ENCODE peak calls at places on chromosomes 5 and 9, in nine cellular contexts. One of them, this sample, is unnamed. For H3K27me3, the result is how much of the 10 kb centered on the place peaks cover.

GRCh38 chr5:31937226-31937625 is 236.9 kb downstream of the GOLPH3 start:
- DNase-seq in hepatocyte: no peak
- DNase-seq in cardiac muscle cell: no peak
- DNase-seq in neuronal stem cell: no peak
- DNase-seq in aorta: no peak
- DNase-seq in HCT116: no peak
- DNase-seq in mammary epithelial cell: peak
- DNase-seq in mesendoderm: no peak
- DNase-seq in BJ: no peak
- DNase-seq in this sample: no peak

GRCh38 chr9:131107760-131108159 is 11.4 kb downstream of the AIF1L start:
- DNase-seq in hepatocyte: no peak
- DNase-seq in cardiac muscle cell: no peak
- DNase-seq in neuronal stem cell: no peak
- DNase-seq in aorta: peak
- DNase-seq in HCT116: no peak
- DNase-seq in mammary epithelial cell: no peak
- DNase-seq in mesendoderm: no peak
- DNase-seq in BJ: no peak
- DNase-seq in this sample: no peak

GRCh38 chr9:112093147-112093874 is 81.8 kb downstream of the SUSD1 start:
- DNase-seq in hepatocyte: no peak
- DNase-seq in cardiac muscle cell: no peak
- DNase-seq in neuronal stem cell: no peak
- DNase-seq in aorta: no peak
- DNase-seq in HCT116: no peak
- DNase-seq in mammary epithelial cell: no peak
- DNase-seq in mesendoderm: peak
- DNase-seq in BJ: no peak
- DNase-seq in this sample: no peak

GRCh38 chr5:54836959-54837534 is 148.3 kb downstream of the ESM1 start:
- DNase-seq in hepatocyte: no peak
- DNase-seq in cardiac muscle cell: no peak
- DNase-seq in neuronal stem cell: no peak
- DNase-seq in aorta: no peak
- DNase-seq in HCT116: no peak
- DNase-seq in mammary epithelial cell: no peak
- DNase-seq in mesendoderm: no peak
- DNase-seq in BJ: no peak
- DNase-seq in this sample: no peak

GRCh38 chr5:138438724-138439536 is at the start of gene REEP2:
- DNase-seq in hepatocyte: peak
- DNase-seq in cardiac muscle cell: peak
- DNase-seq in neuronal stem cell: peak
- DNase-seq in aorta: no peak
- DNase-seq in HCT116: no peak
- DNase-seq in mammary epithelial cell: peak
- DNase-seq in mesendoderm: peak
- DNase-seq in BJ: no peak
- DNase-seq in this sample: peak

GRCh38 chr9:9337129-9337528 is 1275.7 kb downstream of the PTPRD start:
- DNase-seq in hepatocyte: no peak
- DNase-seq in cardiac muscle cell: no peak
- DNase-seq in neuronal stem cell: no peak
- DNase-seq in aorta: no peak
- DNase-seq in HCT116: no peak
- DNase-seq in mammary epithelial cell: no peak
- DNase-seq in mesendoderm: peak
- DNase-seq in BJ: no peak
- DNase-seq in this sample: no peak

GRCh38 chr5:76855961-76856360 is 6.1 kb downstream of the S100Z start:
- DNase-seq in hepatocyte: no peak
- DNase-seq in cardiac muscle cell: no peak
- DNase-seq in neuronal stem cell: no peak
- DNase-seq in aorta: no peak
- DNase-seq in HCT116: no peak
- DNase-seq in mammary epithelial cell: no peak
- DNase-seq in mesendoderm: no peak
- DNase-seq in BJ: no peak
- DNase-seq in this sample: peak

GRCh38 chr5:178522361-178522760 is 67.8 kb downstream of the COL23A1 start:
- DNase-seq in hepatocyte: no peak
- DNase-seq in cardiac muscle cell: no peak
- DNase-seq in neuronal stem cell: no peak
- DNase-seq in aorta: no peak
- DNase-seq in HCT116: no peak
- DNase-seq in mammary epithelial cell: no peak
- DNase-seq in mesendoderm: no peak
- DNase-seq in BJ: no peak
- DNase-seq in this sample: no peak

GRCh38 chr5:13566903-13567339 is 377.6 kb downstream of the DNAH5 start:
- DNase-seq in hepatocyte: peak
- DNase-seq in cardiac muscle cell: no peak
- DNase-seq in neuronal stem cell: no peak
- DNase-seq in aorta: no peak
- DNase-seq in HCT116: no peak
- DNase-seq in mammary epithelial cell: peak
- DNase-seq in mesendoderm: peak
- DNase-seq in BJ: peak
- DNase-seq in this sample: no peak

GRCh38 chr5:16321284-16321683 is 141.7 kb upstream of the MARCHF11 start:
- DNase-seq in hepatocyte: no peak
- DNase-seq in cardiac muscle cell: no peak
- DNase-seq in neuronal stem cell: no peak
- DNase-seq in aorta: no peak
- DNase-seq in HCT116: no peak
- DNase-seq in mammary epithelial cell: no peak
- DNase-seq in mesendoderm: no peak
- DNase-seq in BJ: no peak
- DNase-seq in this sample: no peak

GRCh38 chr9:119009253-119009652 is 360.0 kb downstream of the BRINP1 start:
- DNase-seq in hepatocyte: no peak
- DNase-seq in cardiac muscle cell: no peak
- DNase-seq in neuronal stem cell: no peak
- DNase-seq in aorta: no peak
- DNase-seq in HCT116: no peak
- DNase-seq in mammary epithelial cell: peak
- DNase-seq in mesendoderm: no peak
- DNase-seq in BJ: no peak
- DNase-seq in this sample: no peak

GRCh38 chr9:90330215-90330614 is 312.4 kb downstream of the DIRAS2 start:
- DNase-seq in hepatocyte: no peak
- DNase-seq in cardiac muscle cell: peak
- DNase-seq in neuronal stem cell: no peak
- DNase-seq in aorta: no peak
- DNase-seq in HCT116: no peak
- DNase-seq in mammary epithelial cell: no peak
- DNase-seq in mesendoderm: no peak
- DNase-seq in BJ: no peak
- DNase-seq in this sample: no peak

GRCh38 chr5:136279314-136279713 is 86.0 kb downstream of the TRPC7 start:
- DNase-seq in hepatocyte: no peak
- DNase-seq in cardiac muscle cell: no peak
- DNase-seq in neuronal stem cell: no peak
- DNase-seq in aorta: no peak
- DNase-seq in HCT116: no peak
- DNase-seq in mammary epithelial cell: no peak
- DNase-seq in mesendoderm: no peak
- DNase-seq in BJ: no peak
- DNase-seq in this sample: no peak

GRCh38 chr5:53946405-53947100 is 363.8 kb downstream of the ARL15 start:
- DNase-seq in hepatocyte: no peak
- DNase-seq in cardiac muscle cell: no peak
- DNase-seq in neuronal stem cell: no peak
- DNase-seq in aorta: no peak
- DNase-seq in HCT116: no peak
- DNase-seq in mammary epithelial cell: no peak
- DNase-seq in mesendoderm: no peak
- DNase-seq in BJ: no peak
- DNase-seq in this sample: no peak

GRCh38 chr5:157471709-157472108 is 11.7 kb downstream of the NIPAL4 start:
- DNase-seq in hepatocyte: peak
- DNase-seq in cardiac muscle cell: peak
- DNase-seq in neuronal stem cell: no peak
- DNase-seq in aorta: no peak
- DNase-seq in HCT116: peak
- DNase-seq in mammary epithelial cell: peak
- DNase-seq in mesendoderm: peak
- DNase-seq in BJ: no peak
- DNase-seq in this sample: peak

GRCh38 chr5:100802188-100802587 is 100.9 kb downstream of the ST8SIA4 start:
- DNase-seq in hepatocyte: no peak
- DNase-seq in cardiac muscle cell: no peak
- DNase-seq in neuronal stem cell: no peak
- DNase-seq in aorta: no peak
- DNase-seq in HCT116: no peak
- DNase-seq in mammary epithelial cell: no peak
- DNase-seq in mesendoderm: no peak
- DNase-seq in BJ: no peak
- DNase-seq in this sample: no peak

GRCh38 chr9:129483467-129484324 is 137.2 kb downstream of the C9orf50 start:
- DNase-seq in hepatocyte: peak
- DNase-seq in cardiac muscle cell: peak
- DNase-seq in neuronal stem cell: no peak
- DNase-seq in aorta: peak
- DNase-seq in HCT116: peak
- DNase-seq in mammary epithelial cell: peak
- DNase-seq in mesendoderm: peak
- DNase-seq in BJ: peak
- DNase-seq in this sample: peak

GRCh38 chr5:115816226-115817042 is at the start of gene CDO1:
- DNase-seq in hepatocyte: peak
- DNase-seq in cardiac muscle cell: peak
- DNase-seq in neuronal stem cell: peak
- DNase-seq in aorta: peak
- DNase-seq in HCT116: no peak
- DNase-seq in mammary epithelial cell: peak
- DNase-seq in mesendoderm: peak
- DNase-seq in BJ: no peak
- DNase-seq in this sample: peak

GRCh38 chr9:16385590-16386578 is 484.6 kb downstream of the BNC2 start:
- DNase-seq in hepatocyte: no peak
- DNase-seq in cardiac muscle cell: no peak
- DNase-seq in neuronal stem cell: no peak
- DNase-seq in aorta: no peak
- DNase-seq in HCT116: no peak
- DNase-seq in mammary epithelial cell: peak
- DNase-seq in mesendoderm: no peak
- DNase-seq in BJ: no peak
- DNase-seq in this sample: peak

GRCh38 chr9:132589148-132590036 is 7.0 kb downstream of the BARHL1 start:
- DNase-seq in hepatocyte: no peak
- DNase-seq in cardiac muscle cell: no peak
- DNase-seq in neuronal stem cell: no peak
- DNase-seq in aorta: no peak
- DNase-seq in HCT116: no peak
- DNase-seq in mammary epithelial cell: no peak
- DNase-seq in mesendoderm: no peak
- DNase-seq in BJ: no peak
- DNase-seq in this sample: no peak

DNA sequence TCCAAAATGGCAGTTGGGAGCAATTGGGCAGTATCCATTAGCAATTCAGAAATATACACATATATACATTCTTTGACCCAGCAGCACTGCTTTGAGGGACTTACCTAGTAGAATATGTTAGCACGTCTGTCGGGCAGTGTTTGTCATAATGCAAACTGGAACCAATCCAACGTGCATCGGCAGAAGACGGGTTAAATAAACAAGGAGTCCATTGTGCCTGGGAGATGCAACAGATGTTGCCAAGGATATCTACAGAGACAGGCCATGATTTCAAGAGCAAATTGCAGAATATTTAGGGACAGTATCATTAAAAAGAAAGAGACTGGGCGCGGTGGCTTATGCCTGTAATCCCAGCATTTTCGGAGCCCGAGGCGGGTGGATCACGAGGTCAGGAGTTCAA is 107.0 kb downstream of the COL5A1 start:
- DNase-seq in hepatocyte: no peak
- DNase-seq in cardiac muscle cell: no peak
- DNase-seq in neuronal stem cell: no peak
- DNase-seq in aorta: no peak
- DNase-seq in HCT116: no peak
- DNase-seq in mammary epithelial cell: no peak
- DNase-seq in mesendoderm: no peak
- DNase-seq in BJ: no peak
- DNase-seq in this sample: no peak
- H3K27me3 ChIP-seq in hepatocyte: under half
- H3K27me3 ChIP-seq in cardiac muscle cell: under half
- H3K27me3 ChIP-seq in neuronal stem cell: under half
- H3K27me3 ChIP-seq in aorta: under half
- H3K27me3 ChIP-seq in HCT116: under half
- H3K27me3 ChIP-seq in mammary epithelial cell: under half
- H3K27me3 ChIP-seq in mesendoderm: under half
- H3K27me3 ChIP-seq in BJ: under half
- H3K27me3 ChIP-seq in this sample: under half

GRCh38 chr9:122133984-122134535 is 25.5 kb downstream of the NDUFA8 start:
- DNase-seq in hepatocyte: no peak
- DNase-seq in cardiac muscle cell: no peak
- DNase-seq in neuronal stem cell: no peak
- DNase-seq in aorta: no peak
- DNase-seq in HCT116: no peak
- DNase-seq in mammary epithelial cell: no peak
- DNase-seq in mesendoderm: no peak
- DNase-seq in BJ: no peak
- DNase-seq in this sample: peak
- H3K27me3 ChIP-seq in hepatocyte: under half
- H3K27me3 ChIP-seq in cardiac muscle cell: under half
- H3K27me3 ChIP-seq in neuronal stem cell: half or more
- H3K27me3 ChIP-seq in aorta: under half
- H3K27me3 ChIP-seq in HCT116: under half
- H3K27me3 ChIP-seq in mammary epithelial cell: under half
- H3K27me3 ChIP-seq in mesendoderm: under half
- H3K27me3 ChIP-seq in BJ: under half
- H3K27me3 ChIP-seq in this sample: under half

DNA sequence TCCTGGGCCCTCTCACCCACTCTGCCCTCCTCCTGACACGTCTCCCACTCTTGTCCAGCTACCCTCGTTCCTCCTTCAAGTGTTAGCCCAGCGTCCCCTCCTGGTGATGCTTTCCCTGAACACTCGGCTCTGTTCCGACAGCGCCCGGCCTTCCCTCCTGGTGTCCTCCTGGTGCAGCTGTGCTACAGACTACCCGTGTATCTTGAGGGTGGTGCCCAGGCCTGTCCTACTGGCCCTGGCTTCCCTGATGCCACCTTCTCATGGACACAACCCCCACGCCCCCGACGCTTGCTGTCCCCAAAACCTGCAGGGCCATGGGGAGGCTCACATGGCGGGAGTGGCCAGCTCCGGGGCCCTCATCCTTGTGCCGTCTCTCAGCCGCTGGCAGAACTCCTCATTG is 21.4 kb upstream of the SCGB3A1 start:
- DNase-seq in hepatocyte: no peak
- DNase-seq in cardiac muscle cell: no peak
- DNase-seq in neuronal stem cell: no peak
- DNase-seq in aorta: no peak
- DNase-seq in HCT116: no peak
- DNase-seq in mammary epithelial cell: no peak
- DNase-seq in mesendoderm: no peak
- DNase-seq in BJ: no peak
- DNase-seq in this sample: no peak
- H3K27me3 ChIP-seq in hepatocyte: under half
- H3K27me3 ChIP-seq in cardiac muscle cell: under half
- H3K27me3 ChIP-seq in neuronal stem cell: under half
- H3K27me3 ChIP-seq in aorta: under half
- H3K27me3 ChIP-seq in HCT116: under half
- H3K27me3 ChIP-seq in mammary epithelial cell: under half
- H3K27me3 ChIP-seq in mesendoderm: under half
- H3K27me3 ChIP-seq in BJ: under half
- H3K27me3 ChIP-seq in this sample: under half

GRCh38 chr9:125496313-125496838 is 210.6 kb downstream of the MAPKAP1 start:
- DNase-seq in hepatocyte: no peak
- DNase-seq in cardiac muscle cell: no peak
- DNase-seq in neuronal stem cell: no peak
- DNase-seq in aorta: no peak
- DNase-seq in HCT116: no peak
- DNase-seq in mammary epithelial cell: no peak
- DNase-seq in mesendoderm: no peak
- DNase-seq in BJ: no peak
- DNase-seq in this sample: no peak
- H3K27me3 ChIP-seq in hepatocyte: under half
- H3K27me3 ChIP-seq in cardiac muscle cell: under half
- H3K27me3 ChIP-seq in neuronal stem cell: under half
- H3K27me3 ChIP-seq in aorta: under half
- H3K27me3 ChIP-seq in HCT116: under half
- H3K27me3 ChIP-seq in mammary epithelial cell: under half
- H3K27me3 ChIP-seq in mesendoderm: under half
- H3K27me3 ChIP-seq in BJ: under half
- H3K27me3 ChIP-seq in this sample: under half

This sample was measured in endothelial cell of umbilical vein.